ENCODE peak calls at places on chromosomes 11 and 22, in four cellular contexts. X is GM12878, D is HepG2, V is K562. Y is an unnamed sample.
A peak's percentile ranks its signal among the peaks of the same experiment; 100 is the strongest.

GRCh38 chr11:63564785-63565350 is 1.7 kb upstream of the PLAAT2 start:
- DNase-seq in X (no peak), D (no peak), V (no peak), Y (no peak)

GRCh38 chr11:36431429-36432092 is 78.5 kb downstream of the TRAF6 start:
- DNase-seq in V (peak; percentile 62), X (no peak), D (peak; percentile 39), Y (no peak)

GRCh38 chr11:61342207-61342803 is 9.3 kb downstream of the TKFC start:
- DNase-seq in X (no peak), V (peak; percentile 89), D (no peak), Y (no peak)

GRCh38 chr11:82942376-82942775 is 40.8 kb downstream of the DDIAS start:
- DNase-seq in D (no peak), X (no peak), V (no peak), Y (no peak)

GRCh38 chr11:63670077-63670737 is 969 bp downstream of the ATL3 start:
- DNase-seq in V (no peak), X (no peak), D (no peak), Y (no peak)

GRCh38 chr11:72433455-72434061 is 773 bp downstream of the CLPB start:
- DNase-seq in V (no peak), X (no peak), D (no peak), Y (no peak)

GRCh38 chr11:119118227-119118626 is 3.2 kb upstream of the HINFP start:
- DNase-seq in X (no peak), V (no peak), D (no peak), Y (no peak)

GRCh38 chr11:131658952-131659351 is 288.5 kb downstream of the NTM start:
- DNase-seq in X (no peak), D (no peak), V (no peak), Y (no peak)

GRCh38 chr11:134275534-134276395 is at the start of gene GLB1L3:
- DNase-seq in D (no peak), X (no peak), V (peak; percentile 41), Y (peak; percentile 71)

GRCh38 chr11:13210424-13210823 is 67.2 kb upstream of the BMAL1 start:
- DNase-seq in X (no peak), D (peak; percentile 57), V (peak; percentile 16), Y (peak; percentile 62)

GRCh38 chr11:120043323-120043945 is 94.5 kb downstream of the TRIM29 start:
- DNase-seq in D (no peak), V (no peak), X (no peak), Y (no peak)

GRCh38 chr11:95432714-95433503 is 201.9 kb upstream of the SESN3 start:
- DNase-seq in D (no peak), X (no peak), V (no peak), Y (no peak)

GRCh38 chr11:117670924-117671323 is 126.1 kb downstream of the DSCAML1 start:
- DNase-seq in D (no peak), V (no peak), X (no peak), Y (peak; percentile 70)

GRCh38 chr11:64264371-64264852 is 13.1 kb downstream of the PLCB3 start:
- DNase-seq in D (no peak), X (no peak), V (no peak), Y (no peak)

GRCh38 chr22:42808516-42808915 is 48.6 kb downstream of the ARFGAP3 start:
- DNase-seq in D (no peak), X (no peak), V (no peak), Y (no peak)

GRCh38 chr11:116175707-116176106 is 597.1 kb downstream of the BUD13 start:
- DNase-seq in X (no peak), V (no peak), D (no peak), Y (no peak)

GRCh38 chr11:116173946-116174911 is 598.6 kb downstream of the BUD13 start:
- DNase-seq in V (no peak), X (no peak), D (no peak), Y (no peak)

GRCh38 chr11:116172156-116172555 is 600.6 kb downstream of the BUD13 start:
- DNase-seq in X (no peak), D (no peak), V (no peak), Y (no peak)

GRCh38 chr11:116171271-116172140 is 601.3 kb downstream of the BUD13 start:
- DNase-seq in D (no peak), X (no peak), V (no peak), Y (no peak)

DNA sequence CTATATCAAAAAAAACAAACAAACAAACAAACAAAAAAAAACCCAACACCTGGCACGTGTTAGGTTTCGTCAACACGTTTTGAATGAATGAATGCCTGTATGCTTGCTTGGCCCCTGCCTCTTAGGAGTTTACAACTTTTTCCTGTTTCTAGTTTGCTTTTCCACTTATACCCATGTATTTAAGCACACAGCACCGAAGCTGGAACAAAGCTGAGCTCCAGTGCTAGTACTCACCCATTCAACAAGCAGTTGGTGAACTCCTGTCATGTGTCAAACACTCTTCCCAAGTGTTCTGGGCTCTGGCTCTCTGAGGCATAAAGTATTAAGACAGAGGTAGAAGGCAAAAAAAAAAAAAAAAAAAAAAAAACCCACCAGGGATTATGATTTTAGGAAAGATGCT is 599.3 kb downstream of the BUD13 start:
- DNase-seq in X (no peak), V (no peak), D (no peak), Y (no peak)
- TF ChIP-seq NR2C2 in X (no peak), V (no peak), D (no peak), Y (no peak)

GRCh38 chr11:115303304-115303703 is 200.9 kb downstream of the CADM1 start:
- DNase-seq in X (no peak), V (no peak), D (no peak), Y (no peak)
- TF ChIP-seq NR2C2 in X (no peak), V (no peak), D (no peak), Y (no peak)

DNA sequence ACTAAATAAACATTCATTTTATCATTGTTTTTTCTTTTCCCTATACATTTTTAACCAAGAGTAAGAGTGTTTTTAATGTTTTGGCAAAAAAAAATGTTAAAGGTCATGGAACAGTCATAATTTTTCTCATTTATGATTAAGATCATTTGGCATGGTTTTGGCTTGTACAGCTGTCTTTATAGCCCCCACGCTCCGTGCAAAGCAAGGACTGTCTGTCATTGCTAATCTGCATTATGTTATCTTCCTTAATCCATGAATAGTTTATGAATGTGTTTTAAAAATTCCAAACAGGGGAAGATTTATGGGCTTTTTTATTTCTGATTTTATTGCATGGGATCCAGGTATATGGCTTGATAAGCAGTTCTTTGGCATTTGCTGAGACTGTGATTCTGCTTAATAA is 28.1 kb downstream of the PGM2L1 start:
- DNase-seq in X (no peak), V (no peak), D (no peak), Y (no peak)
- TF ChIP-seq NR2C2 in X (no peak), V (no peak), D (no peak), Y (no peak)

DNA sequence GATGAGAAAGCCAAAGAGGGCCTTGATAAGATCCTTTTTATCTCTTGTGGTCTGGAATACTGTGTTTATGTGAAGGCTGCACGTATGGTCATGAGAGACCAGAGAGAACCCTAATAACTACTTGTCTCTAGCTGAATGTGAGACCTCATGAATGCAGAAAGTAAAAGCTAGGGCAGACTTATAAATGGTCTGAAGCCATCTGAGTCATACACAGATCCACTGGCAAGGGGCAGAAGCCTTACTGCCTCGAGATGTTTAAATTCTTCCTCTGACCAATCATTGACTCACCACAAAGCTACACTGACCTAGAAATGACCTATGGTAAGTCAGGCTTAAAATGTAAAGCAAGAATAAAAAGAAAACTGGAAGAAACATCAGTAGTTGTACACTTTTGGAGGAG is 22.7 kb upstream of the OR4B1 start:
- DNase-seq in X (no peak), V (no peak), D (no peak), Y (no peak)
- TF ChIP-seq NR2C2 in X (no peak), V (no peak), D (no peak), Y (no peak)

GRCh38 chr22:17112491-17113042 is 8.6 kb downstream of the TMEM121B start:
- DNase-seq in V (no peak), D (no peak), X (no peak), Y (no peak)
- TF ChIP-seq NR2C2 in V (no peak), D (no peak), X (no peak), Y (no peak)

DNA sequence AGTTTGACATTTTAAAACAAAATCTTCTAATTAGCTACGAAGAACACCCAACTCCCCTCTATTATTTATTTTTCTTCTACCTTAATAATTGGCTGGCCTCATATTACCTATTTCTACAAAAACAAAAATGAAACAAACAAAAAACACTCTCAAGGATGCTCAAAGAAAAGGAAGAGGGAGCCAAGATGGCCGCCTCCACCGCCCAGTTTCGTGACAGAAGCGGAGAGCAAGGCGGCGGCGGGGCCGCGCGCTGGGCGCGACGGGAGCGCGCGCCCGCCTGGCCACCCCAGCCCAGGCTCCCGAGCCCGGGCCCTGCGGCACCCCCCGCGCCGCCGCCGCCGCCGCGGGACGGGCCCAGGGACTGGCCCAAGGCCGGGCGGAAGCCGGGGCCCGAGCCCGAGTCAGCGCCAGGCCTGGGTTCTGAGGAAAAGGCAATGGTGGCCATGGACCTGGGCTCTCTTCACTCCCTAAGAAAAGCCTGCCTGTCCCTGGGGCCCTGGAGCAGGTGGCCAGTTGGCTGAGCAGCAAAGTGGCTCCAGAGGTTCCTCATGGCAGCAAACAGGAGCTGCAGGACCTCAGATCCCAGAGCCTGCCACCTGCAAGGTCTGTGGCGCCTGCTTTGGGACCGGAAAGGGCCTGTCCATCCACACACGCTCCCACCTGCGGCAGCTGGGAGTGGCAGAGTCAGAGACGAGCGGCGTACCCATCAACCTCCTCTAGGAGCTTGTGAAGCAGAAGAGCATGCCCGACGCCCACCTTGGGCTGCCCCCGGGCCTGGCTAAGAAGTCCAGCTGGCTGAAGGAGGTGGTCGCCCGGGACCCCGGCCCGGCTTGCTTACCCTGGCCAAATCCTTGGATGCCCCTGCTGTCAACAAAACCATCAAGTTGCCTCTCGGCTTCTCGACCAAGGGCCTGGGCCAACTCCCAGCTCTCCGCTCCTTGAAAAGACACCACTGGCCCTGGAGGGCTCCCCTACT is 543.2 kb upstream of the CCDC179 start:
- DNase-seq in V (no peak), X (no peak), D (no peak), Y (no peak)
- TF ChIP-seq NR2C2 in V (no peak), X (no peak), D (no peak), Y (no peak)

GRCh38 chr11:1299621-1300020 is 9.8 kb downstream of the TOLLIP start:
- DNase-seq in V (no peak), D (no peak), X (no peak), Y (no peak)
- TF ChIP-seq NR2C2 in V (no peak), D (no peak), X (no peak), Y (no peak)